ENCODE peak calls at places on chromosome 5, in five cellular contexts. One of them, this sample, is unnamed.

GRCh38 chr5:41527201-41527779 is 16.9 kb upstream of the PLCXD3 start:
- ATAC-seq in CD4-positive, alpha-beta T cell: no peak
- ATAC-seq in Panc1: no peak
- ATAC-seq in omental fat pad: no peak
- ATAC-seq in lower lobe of right lung: no peak
- ATAC-seq in this sample: no peak

GRCh38 chr5:6251579-6252102 is 126.7 kb downstream of the MED10 start:
- ATAC-seq in CD4-positive, alpha-beta T cell: no peak
- ATAC-seq in Panc1: no peak
- ATAC-seq in omental fat pad: no peak
- ATAC-seq in lower lobe of right lung: no peak
- ATAC-seq in this sample: no peak

GRCh38 chr5:124806857-124807196 is 60.4 kb upstream of the ZNF608 start:
- ATAC-seq in CD4-positive, alpha-beta T cell: no peak
- ATAC-seq in Panc1: no peak
- ATAC-seq in omental fat pad: no peak
- ATAC-seq in lower lobe of right lung: no peak
- ATAC-seq in this sample: no peak

GRCh38 chr5:64487283-64487682 is 18.5 kb upstream of the RGS7BP start:
- ATAC-seq in CD4-positive, alpha-beta T cell: no peak
- ATAC-seq in Panc1: no peak
- ATAC-seq in omental fat pad: no peak
- ATAC-seq in lower lobe of right lung: no peak
- ATAC-seq in this sample: no peak

GRCh38 chr5:89756955-89757354 is 652.6 kb downstream of the CETN3 start:
- ATAC-seq in CD4-positive, alpha-beta T cell: no peak
- ATAC-seq in Panc1: no peak
- ATAC-seq in omental fat pad: no peak
- ATAC-seq in lower lobe of right lung: no peak
- ATAC-seq in this sample: no peak

GRCh38 chr5:159181152-159181551 is 28.2 kb downstream of the RNF145 start:
- ATAC-seq in CD4-positive, alpha-beta T cell: no peak
- ATAC-seq in Panc1: no peak
- ATAC-seq in omental fat pad: no peak
- ATAC-seq in lower lobe of right lung: peak; percentile 49
- ATAC-seq in this sample: no peak

GRCh38 chr5:168802337-168802736 is 223.2 kb upstream of the PANK3 start:
- ATAC-seq in CD4-positive, alpha-beta T cell: no peak
- ATAC-seq in Panc1: no peak
- ATAC-seq in omental fat pad: no peak
- ATAC-seq in lower lobe of right lung: no peak
- ATAC-seq in this sample: no peak

GRCh38 chr5:150328458-150328857 is 25.8 kb upstream of the ARSI start:
- ATAC-seq in CD4-positive, alpha-beta T cell: no peak
- ATAC-seq in Panc1: no peak
- ATAC-seq in omental fat pad: no peak
- ATAC-seq in lower lobe of right lung: peak; percentile 34
- ATAC-seq in this sample: no peak

GRCh38 chr5:173012882-173013281 is 29.3 kb downstream of the ATP6V0E1 start:
- ATAC-seq in CD4-positive, alpha-beta T cell: no peak
- ATAC-seq in Panc1: no peak
- ATAC-seq in omental fat pad: no peak
- ATAC-seq in lower lobe of right lung: no peak
- ATAC-seq in this sample: no peak

GRCh38 chr5:61290815-61291214 is 41.2 kb upstream of the ZSWIM6 start:
- ATAC-seq in CD4-positive, alpha-beta T cell: no peak
- ATAC-seq in Panc1: no peak
- ATAC-seq in omental fat pad: no peak
- ATAC-seq in lower lobe of right lung: peak; percentile 31
- ATAC-seq in this sample: peak; percentile 84

GRCh38 chr5:32598270-32598937 is 13.0 kb downstream of the SUB1 start:
- ATAC-seq in CD4-positive, alpha-beta T cell: peak; percentile 75
- ATAC-seq in Panc1: no peak
- ATAC-seq in omental fat pad: no peak
- ATAC-seq in lower lobe of right lung: no peak
- ATAC-seq in this sample: no peak

GRCh38 chr5:140131967-140132409 is 6.3 kb downstream of the IGIP start:
- ATAC-seq in CD4-positive, alpha-beta T cell: peak; percentile 77
- ATAC-seq in Panc1: peak; percentile 77
- ATAC-seq in omental fat pad: peak; percentile 76
- ATAC-seq in lower lobe of right lung: peak; percentile 93
- ATAC-seq in this sample: no peak

GRCh38 chr5:175109058-175109755 is 334.8 kb downstream of the DRD1 start:
- ATAC-seq in CD4-positive, alpha-beta T cell: no peak
- ATAC-seq in Panc1: no peak
- ATAC-seq in omental fat pad: no peak
- ATAC-seq in lower lobe of right lung: no peak
- ATAC-seq in this sample: no peak

GRCh38 chr5:149792963-149793362 is 62.9 kb downstream of the PPARGC1B start:
- ATAC-seq in CD4-positive, alpha-beta T cell: no peak
- ATAC-seq in Panc1: no peak
- ATAC-seq in omental fat pad: peak; percentile 55
- ATAC-seq in lower lobe of right lung: no peak
- ATAC-seq in this sample: no peak

GRCh38 chr5:159061834-159062530 is 37.7 kb downstream of the EBF1 start:
- ATAC-seq in CD4-positive, alpha-beta T cell: no peak
- ATAC-seq in Panc1: no peak
- ATAC-seq in omental fat pad: no peak
- ATAC-seq in lower lobe of right lung: no peak
- ATAC-seq in this sample: peak; percentile 32

GRCh38 chr5:161846731-161847130 is 1.2 kb upstream of the GABRA1 start:
- ATAC-seq in CD4-positive, alpha-beta T cell: no peak
- ATAC-seq in Panc1: no peak
- ATAC-seq in omental fat pad: no peak
- ATAC-seq in lower lobe of right lung: no peak
- ATAC-seq in this sample: no peak

GRCh38 chr5:123088031-123088805 is 823 bp upstream of the PRDM6 start:
- ATAC-seq in CD4-positive, alpha-beta T cell: no peak
- ATAC-seq in Panc1: peak; percentile 44
- ATAC-seq in omental fat pad: peak; percentile 10
- ATAC-seq in lower lobe of right lung: no peak
- ATAC-seq in this sample: no peak

GRCh38 chr5:151721812-151722391 is 35.2 kb upstream of the SPARC start:
- ATAC-seq in CD4-positive, alpha-beta T cell: no peak
- ATAC-seq in Panc1: no peak
- ATAC-seq in omental fat pad: no peak
- ATAC-seq in lower lobe of right lung: no peak
- ATAC-seq in this sample: no peak

GRCh38 chr5:97923496-97923895 is 740.4 kb upstream of the RIOK2 start:
- ATAC-seq in CD4-positive, alpha-beta T cell: no peak
- ATAC-seq in Panc1: no peak
- ATAC-seq in omental fat pad: no peak
- ATAC-seq in lower lobe of right lung: no peak
- ATAC-seq in this sample: no peak

GRCh38 chr5:84564311-84564710 is 179.6 kb upstream of the EDIL3 start:
- ATAC-seq in CD4-positive, alpha-beta T cell: no peak
- ATAC-seq in Panc1: no peak
- ATAC-seq in omental fat pad: no peak
- ATAC-seq in lower lobe of right lung: no peak
- ATAC-seq in this sample: no peak

GRCh38 chr5:148561712-148562365 is 92.5 kb downstream of the HTR4 start:
- ATAC-seq in CD4-positive, alpha-beta T cell: no peak
- ATAC-seq in Panc1: no peak
- ATAC-seq in omental fat pad: no peak
- ATAC-seq in lower lobe of right lung: peak; percentile 51
- ATAC-seq in this sample: no peak

GRCh38 chr5:170235881-170236864 is 3.4 kb downstream of the C5orf58 start:
- ATAC-seq in CD4-positive, alpha-beta T cell: no peak
- ATAC-seq in Panc1: no peak
- ATAC-seq in omental fat pad: no peak
- ATAC-seq in lower lobe of right lung: no peak
- ATAC-seq in this sample: no peak

GRCh38 chr5:151406322-151406947 is 41.0 kb upstream of the SLC36A1 start:
- ATAC-seq in CD4-positive, alpha-beta T cell: no peak
- ATAC-seq in Panc1: peak; percentile 72
- ATAC-seq in omental fat pad: no peak
- ATAC-seq in lower lobe of right lung: no peak
- ATAC-seq in this sample: no peak

GRCh38 chr5:16736158-16736994 is 119.6 kb upstream of the RETREG1 start:
- ATAC-seq in CD4-positive, alpha-beta T cell: no peak
- ATAC-seq in Panc1: no peak
- ATAC-seq in omental fat pad: no peak
- ATAC-seq in lower lobe of right lung: peak; percentile 92
- ATAC-seq in this sample: no peak

GRCh38 chr5:173123416-173123815 is 20.9 kb upstream of the BNIP1 start:
- ATAC-seq in CD4-positive, alpha-beta T cell: no peak
- ATAC-seq in Panc1: no peak
- ATAC-seq in omental fat pad: peak; percentile 64
- ATAC-seq in lower lobe of right lung: no peak
- ATAC-seq in this sample: no peak

GRCh38 chr5:141431286-141431685 is 979 bp downstream of the PCDHGA12 start:
- ATAC-seq in CD4-positive, alpha-beta T cell: no peak
- ATAC-seq in Panc1: no peak
- ATAC-seq in omental fat pad: peak; percentile 51
- ATAC-seq in lower lobe of right lung: no peak
- ATAC-seq in this sample: no peak

GRCh38 chr5:10036136-10036535 is 213.6 kb downstream of the ATPSCKMT start:
- ATAC-seq in CD4-positive, alpha-beta T cell: no peak
- ATAC-seq in Panc1: no peak
- ATAC-seq in omental fat pad: no peak
- ATAC-seq in lower lobe of right lung: no peak
- ATAC-seq in this sample: no peak

GRCh38 chr5:10030219-10030831 is 219.4 kb downstream of the ATPSCKMT start:
- ATAC-seq in CD4-positive, alpha-beta T cell: no peak
- ATAC-seq in Panc1: peak; percentile 45
- ATAC-seq in omental fat pad: no peak
- ATAC-seq in lower lobe of right lung: peak; percentile 75
- ATAC-seq in this sample: no peak

GRCh38 chr5:10034008-10034407 is 215.7 kb downstream of the ATPSCKMT start:
- ATAC-seq in CD4-positive, alpha-beta T cell: no peak
- ATAC-seq in Panc1: no peak
- ATAC-seq in omental fat pad: no peak
- ATAC-seq in lower lobe of right lung: no peak
- ATAC-seq in this sample: no peak

GRCh38 chr5:10031817-10032216 is 217.9 kb downstream of the ATPSCKMT start:
- ATAC-seq in CD4-positive, alpha-beta T cell: no peak
- ATAC-seq in Panc1: no peak
- ATAC-seq in omental fat pad: no peak
- ATAC-seq in lower lobe of right lung: no peak
- ATAC-seq in this sample: no peak
- TF ChIP-seq CTCF in CD4-positive, alpha-beta T cell: no peak
- TF ChIP-seq CTCF in Panc1: no peak
- TF ChIP-seq CTCF in omental fat pad: no peak
- TF ChIP-seq CTCF in lower lobe of right lung: no peak
- TF ChIP-seq CTCF in this sample: no peak

GRCh38 chr5:138725153-138725884 is 27.9 kb upstream of the CTNNA1 start:
- ATAC-seq in CD4-positive, alpha-beta T cell: no peak
- ATAC-seq in Panc1: peak; percentile 67
- ATAC-seq in omental fat pad: peak; percentile 64
- ATAC-seq in lower lobe of right lung: peak; percentile 85
- ATAC-seq in this sample: peak; percentile 71
- TF ChIP-seq CTCF in CD4-positive, alpha-beta T cell: no peak
- TF ChIP-seq CTCF in Panc1: no peak
- TF ChIP-seq CTCF in omental fat pad: no peak
- TF ChIP-seq CTCF in lower lobe of right lung: peak; percentile 35
- TF ChIP-seq CTCF in this sample: no peak

GRCh38 chr5:163912023-163912422 is 406.6 kb downstream of the MAT2B start:
- ATAC-seq in CD4-positive, alpha-beta T cell: no peak
- ATAC-seq in Panc1: no peak
- ATAC-seq in omental fat pad: no peak
- ATAC-seq in lower lobe of right lung: no peak
- ATAC-seq in this sample: no peak

GRCh38 chr5:163916376-163916775 is 411.0 kb downstream of the MAT2B start:
- ATAC-seq in CD4-positive, alpha-beta T cell: peak; percentile 60
- ATAC-seq in Panc1: no peak
- ATAC-seq in omental fat pad: no peak
- ATAC-seq in lower lobe of right lung: peak; percentile 90
- ATAC-seq in this sample: peak; percentile 31

GRCh38 chr5:163915481-163915961 is 410.1 kb downstream of the MAT2B start:
- ATAC-seq in CD4-positive, alpha-beta T cell: no peak
- ATAC-seq in Panc1: no peak
- ATAC-seq in omental fat pad: no peak
- ATAC-seq in lower lobe of right lung: peak; percentile 80
- ATAC-seq in this sample: no peak

GRCh38 chr5:163914911-163915310 is 409.5 kb downstream of the MAT2B start:
- ATAC-seq in CD4-positive, alpha-beta T cell: no peak
- ATAC-seq in Panc1: no peak
- ATAC-seq in omental fat pad: no peak
- ATAC-seq in lower lobe of right lung: peak; percentile 37
- ATAC-seq in this sample: no peak

DNA sequence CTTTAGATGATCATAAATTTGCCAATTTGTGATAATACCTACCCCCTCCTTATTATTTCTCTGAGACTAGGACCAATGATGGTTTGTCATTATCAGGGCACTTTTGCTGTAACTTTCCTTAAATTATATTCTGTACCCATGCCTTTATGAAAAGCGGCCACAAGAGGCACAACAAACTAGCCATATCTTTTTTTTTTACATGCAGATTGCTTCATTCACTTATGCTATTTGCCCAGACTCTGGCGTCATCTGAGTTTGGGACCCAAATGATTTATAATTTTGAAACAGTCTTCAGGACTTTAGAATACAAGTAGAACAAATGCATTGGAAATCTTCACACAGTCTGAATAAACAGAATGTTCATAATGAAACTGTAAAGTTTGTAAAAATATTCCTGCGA is 408.1 kb downstream of the MAT2B start:
- ATAC-seq in CD4-positive, alpha-beta T cell: no peak
- ATAC-seq in Panc1: no peak
- ATAC-seq in omental fat pad: no peak
- ATAC-seq in lower lobe of right lung: no peak
- ATAC-seq in this sample: no peak
- TF ChIP-seq CTCF in CD4-positive, alpha-beta T cell: no peak
- TF ChIP-seq CTCF in Panc1: no peak
- TF ChIP-seq CTCF in omental fat pad: no peak
- TF ChIP-seq CTCF in lower lobe of right lung: no peak
- TF ChIP-seq CTCF in this sample: no peak

GRCh38 chr5:81853005-81853357 is 102.1 kb upstream of the SSBP2 start:
- ATAC-seq in CD4-positive, alpha-beta T cell: no peak
- ATAC-seq in Panc1: no peak
- ATAC-seq in omental fat pad: no peak
- ATAC-seq in lower lobe of right lung: no peak
- ATAC-seq in this sample: no peak

GRCh38 chr5:81855576-81855975 is 104.7 kb upstream of the SSBP2 start:
- ATAC-seq in CD4-positive, alpha-beta T cell: no peak
- ATAC-seq in Panc1: no peak
- ATAC-seq in omental fat pad: no peak
- ATAC-seq in lower lobe of right lung: no peak
- ATAC-seq in this sample: no peak

GRCh38 chr5:81852277-81853004 is 101.5 kb upstream of the SSBP2 start:
- ATAC-seq in CD4-positive, alpha-beta T cell: peak; percentile 16
- ATAC-seq in Panc1: peak; percentile 66
- ATAC-seq in omental fat pad: no peak
- ATAC-seq in lower lobe of right lung: peak; percentile 30
- ATAC-seq in this sample: no peak

GRCh38 chr5:81854915-81855314 is 104.0 kb upstream of the SSBP2 start:
- ATAC-seq in CD4-positive, alpha-beta T cell: no peak
- ATAC-seq in Panc1: no peak
- ATAC-seq in omental fat pad: no peak
- ATAC-seq in lower lobe of right lung: no peak
- ATAC-seq in this sample: no peak

GRCh38 chr5:81854485-81854884 is 103.6 kb upstream of the SSBP2 start:
- ATAC-seq in CD4-positive, alpha-beta T cell: no peak
- ATAC-seq in Panc1: no peak
- ATAC-seq in omental fat pad: no peak
- ATAC-seq in lower lobe of right lung: no peak
- ATAC-seq in this sample: no peak
- TF ChIP-seq CTCF in CD4-positive, alpha-beta T cell: no peak
- TF ChIP-seq CTCF in Panc1: no peak
- TF ChIP-seq CTCF in omental fat pad: no peak
- TF ChIP-seq CTCF in lower lobe of right lung: no peak
- TF ChIP-seq CTCF in this sample: no peak